ENCODE peak calls at places on chromosomes 5 and 9, in nine cellular contexts. C is activated T-helper 1 cell treated with anti-CD3 and anti-CD28 coated beads, Interleukin-2, amount 50 U/mL, for 16 hours; B is NCI-H524; A is glomerular endothelial cell; J is GM13976; M is NCI-H2081; N is ecto neural progenitor cell; P is GDM1; I is RCC 7860. L is an unnamed sample.

GRCh38 chr5:179298181-179298993 is 46.9 kb downstream of the ADAMTS2 start:
- DNase-seq in A (no peak), M (no peak), J (no peak), N (no peak), I (no peak), C (no peak), P (no peak), B (no peak), L (no peak)

GRCh38 chr5:145921211-145921610 is 15.2 kb upstream of the SH3RF2 start:
- DNase-seq in I (peak; percentile 56), C (no peak), P (no peak), A (no peak), J (no peak), M (no peak), N (no peak), B (no peak), L (no peak)

GRCh38 chr5:120464627-120465280 is 654 bp downstream of the PRR16 start:
- DNase-seq in M (peak; percentile 5), I (no peak), J (peak; percentile 33), C (no peak), N (peak; percentile 59), P (no peak), B (no peak), A (no peak), L (peak; percentile 21)

GRCh38 chr9:134925011-134925511 is 7.3 kb upstream of the FCN1 start:
- DNase-seq in I (no peak), P (no peak), B (no peak), N (no peak), J (no peak), A (no peak), C (no peak), M (no peak), L (no peak)

GRCh38 chr5:33468811-33469435 is 28.2 kb downstream of the TARS1 start:
- DNase-seq in C (no peak), P (no peak), B (no peak), N (no peak), A (no peak), M (no peak), J (no peak), I (no peak), L (no peak)

GRCh38 chr9:136244116-136244775 is 1.4 kb downstream of the QSOX2 start:
- DNase-seq in B (no peak), M (no peak), I (no peak), J (peak; percentile 77), A (no peak), C (no peak), N (no peak), P (no peak), L (no peak)

GRCh38 chr9:3828495-3828894 is 302.7 kb upstream of the RFX3 start:
- DNase-seq in B (no peak), C (no peak), N (no peak), M (no peak), A (no peak), P (no peak), J (no peak), I (no peak), L (no peak)

GRCh38 chr9:23821400-23822181 is 4.4 kb downstream of the ELAVL2 start:
- DNase-seq in N (peak; percentile 85), A (no peak), C (no peak), B (peak; percentile 65), I (no peak), J (no peak), M (peak; percentile 80), P (no peak), L (no peak)

GRCh38 chr5:759111-759741 is 25.3 kb downstream of the ZDHHC11B start:
- DNase-seq in M (peak; percentile 22), I (no peak), A (no peak), C (peak; percentile 54), N (peak; percentile 62), B (no peak), P (no peak), J (peak; percentile 47), L (no peak)

GRCh38 chr5:126851441-126852103 is 74.6 kb downstream of the LMNB1 start:
- DNase-seq in J (no peak), C (no peak), P (no peak), A (no peak), I (no peak), N (no peak), M (no peak), B (no peak), L (no peak)

GRCh38 chr9:35756743-35757526 is 2.9 kb upstream of the MSMP start:
- DNase-seq in N (peak; percentile 80), P (peak; percentile 70), J (peak; percentile 82), A (no peak), B (peak; percentile 61), M (peak; percentile 82), C (no peak), I (no peak), L (peak; percentile 58)

GRCh38 chr5:140223567-140223966 is 48.6 kb downstream of the CYSTM1 start:
- DNase-seq in N (no peak), M (no peak), B (no peak), P (no peak), C (no peak), I (no peak), J (no peak), A (no peak), L (no peak)